ENCODE peak calls at places on chromosomes 13 and 19, in ten cellular contexts. J is heart right ventricle, Y is keratinocyte, U is ascending aorta, S is foreskin keratinocyte, O is RWPE1, L is tibial nerve, G is suprapubic skin, P is OCI-LY7, W is AG04450. I is an unnamed sample.

GRCh38 chr19:43809762-43810696 is 7.8 kb upstream of the LYPD5 start:
- DNase-seq in U (no peak), S (no peak), J (no peak), W (peak; percentile 32), G (no peak), P (peak; percentile 81), Y (no peak), O (peak; percentile 35), L (no peak), I (no peak)

GRCh38 chr19:12052571-12053169 is at the start of gene ZNF878:
- DNase-seq in Y (no peak), J (peak; percentile 89), S (no peak), W (peak; percentile 67), G (peak; percentile 95), L (peak; percentile 73), O (peak; percentile 88), P (peak; percentile 82), U (peak; percentile 93), I (no peak)

GRCh38 chr19:1026189-1027019 is at the start of gene CNN2:
- DNase-seq in W (no peak), O (peak; percentile 74), G (peak; percentile 92), U (peak; percentile 90), S (peak; percentile 37), L (peak; percentile 61), J (peak; percentile 82), P (peak; percentile 76), Y (no peak), I (no peak)

GRCh38 chr19:54233941-54234340 is 8.6 kb downstream of the LILRA6 start:
- DNase-seq in G (peak; percentile 31), Y (no peak), O (no peak), W (no peak), U (peak; percentile 18), L (no peak), P (no peak), S (no peak), J (no peak), I (no peak)

GRCh38 chr19:18658366-18658855 is 21.6 kb downstream of the KLHL26 start:
- DNase-seq in P (no peak), O (no peak), S (no peak), G (no peak), U (no peak), L (no peak), J (no peak), W (no peak), Y (no peak), I (no peak)

GRCh38 chr13:25657062-25657588 is 285.4 kb downstream of the ATP8A2 start:
- DNase-seq in G (no peak), S (no peak), L (no peak), U (no peak), P (no peak), J (no peak), W (no peak), O (no peak), Y (no peak), I (no peak)

GRCh38 chr19:40612831-40613668 is 11.9 kb downstream of the LTBP4 start:
- DNase-seq in W (no peak), U (peak; percentile 65), L (peak; percentile 57), G (peak; percentile 89), P (peak; percentile 87), O (peak; percentile 90), J (peak; percentile 74), Y (no peak), S (no peak), I (no peak)

GRCh38 chr19:41597600-41598041 is 21.7 kb downstream of the CEACAM21 start:
- DNase-seq in P (peak; percentile 81), O (peak; percentile 79), J (no peak), Y (peak; percentile 25), U (peak; percentile 83), L (peak; percentile 61), G (no peak), W (peak; percentile 18), S (peak; percentile 7), I (no peak)

GRCh38 chr13:105139380-105140285 is 1395.8 kb downstream of the EFNB2 start:
- DNase-seq in Y (no peak), O (no peak), P (peak; percentile 46), S (no peak), J (peak; percentile 21), L (no peak), G (no peak), W (no peak), U (peak; percentile 78), I (no peak)

GRCh38 chr19:14561832-14562351 is 10.0 kb downstream of the NDUFB7 start:
- DNase-seq in W (no peak), J (peak; percentile 57), P (no peak), S (no peak), U (peak; percentile 80), G (no peak), L (no peak), Y (no peak), O (peak; percentile 58), I (no peak)

GRCh38 chr13:46341112-46341711 is 45.8 kb downstream of the RUBCNL start:
- DNase-seq in O (no peak), Y (no peak), S (peak; percentile 32), P (peak; percentile 34), W (peak; percentile 6), L (no peak), G (no peak), J (no peak), U (no peak), I (no peak)

GRCh38 chr13:50687545-50687944 is 155.9 kb downstream of the DLEU7 start:
- DNase-seq in U (no peak), G (no peak), O (no peak), W (no peak), P (no peak), S (no peak), L (no peak), Y (no peak), J (no peak), I (no peak)
- H3K27ac ChIP-seq in U (no peak overlapping the region), G (no peak overlapping the region), O (no peak overlapping the region), W (no peak overlapping the region), P (no peak overlapping the region), S (no peak overlapping the region), L (no peak overlapping the region), Y (no peak overlapping the region), J (no peak overlapping the region), I (no peak overlapping the region)

GRCh38 chr13:27624071-27624470 is 2.4 kb downstream of the POLR1D start:
- DNase-seq in U (no peak), P (no peak), L (no peak), W (no peak), S (no peak), O (no peak), G (no peak), Y (no peak), J (no peak), I (no peak)
- H3K27ac ChIP-seq in U (no peak overlapping the region), P (no peak overlapping the region), L (no peak overlapping the region), W (no peak overlapping the region), S (no peak overlapping the region), O (no peak overlapping the region), G (no peak overlapping the region), Y (no peak overlapping the region), J (no peak overlapping the region), I (no peak overlapping the region)

GRCh38 chr19:49875177-49875576 is 2.0 kb downstream of the AKT1S1 start:
- DNase-seq in W (no peak), U (no peak), L (no peak), J (no peak), O (no peak), G (no peak), Y (no peak), S (no peak), P (no peak), I (no peak)
- H3K27ac ChIP-seq in W (no peak overlapping the region), U (peak overlapping the region; percentile 99), L (peak overlapping the region; percentile 99), J (no peak overlapping the region), O (peak overlapping the region; percentile 96), G (peak overlapping the region; percentile 99), Y (peak overlapping the region; percentile 100), S (peak overlapping the region; percentile 94), P (no peak overlapping the region), I (peak overlapping the region; percentile 94)

GRCh38 chr13:33184530-33184929 is 101.0 kb downstream of the STARD13 start:
- DNase-seq in J (no peak), Y (no peak), L (no peak), U (no peak), G (no peak), W (no peak), P (no peak), O (no peak), S (no peak), I (no peak)
- H3K27ac ChIP-seq in J (no peak overlapping the region), Y (no peak overlapping the region), L (no peak overlapping the region), U (no peak overlapping the region), G (no peak overlapping the region), W (no peak overlapping the region), P (no peak overlapping the region), O (no peak overlapping the region), S (no peak overlapping the region), I (no peak overlapping the region)

I was measured in epithelial cell of prostate.